ENCODE peak calls at places on chromosomes 13 and 19, in eight cellular contexts. M, L, S, V, I, P, Z and Q are unnamed samples.

GRCh38 chr19:340620-341385 is 3.8 kb downstream of the MIER2 start:
- DNase-seq in Z (no peak), V (no peak), M (no peak), S (no peak), I (no peak), L (no peak), P (no peak), Q (no peak)

GRCh38 chr19:2469102-2469914 is 6.6 kb upstream of the GADD45B start:
- DNase-seq in P (peak; percentile 84), Z (no peak), L (no peak), S (peak; percentile 52), V (no peak), I (peak; percentile 78), M (peak; percentile 80), Q (no peak)

GRCh38 chr19:6223461-6224307 is 56.1 kb downstream of the MLLT1 start:
- DNase-seq in V (no peak), Z (peak; percentile 88), I (no peak), L (no peak), P (no peak), M (no peak), S (peak; percentile 70), Q (no peak)

GRCh38 chr13:81171065-81171647 is 830.2 kb upstream of the SPRY2 start:
- DNase-seq in P (peak; percentile 31), V (no peak), L (no peak), Z (no peak), S (no peak), M (peak; percentile 3), I (no peak), Q (peak; percentile 1)

GRCh38 chr13:113915786-113916329 is 52.0 kb upstream of the GAS6 start:
- DNase-seq in I (no peak), P (no peak), V (no peak), L (peak; percentile 13), Z (peak; percentile 19), S (no peak), M (no peak), Q (no peak)

GRCh38 chr19:2048104-2048958 is 2.7 kb downstream of the MKNK2 start:
- DNase-seq in V (no peak), I (no peak), P (no peak), M (no peak), L (no peak), Z (no peak), S (no peak), Q (peak; percentile 81)

GRCh38 chr19:8454218-8454617 is 9.4 kb downstream of the HNRNPM start:
- DNase-seq in Z (no peak), I (no peak), L (no peak), V (no peak), S (no peak), P (no peak), M (no peak), Q (no peak)

GRCh38 chr13:97122381-97122996 is 99.6 kb upstream of the MBNL2 start:
- DNase-seq in M (peak; percentile 85), S (no peak), V (no peak), Z (no peak), L (no peak), P (no peak), I (peak; percentile 73), Q (no peak)

GRCh38 chr19:17111766-17112165 is 36.2 kb downstream of the MYO9B start:
- DNase-seq in M (no peak), Z (no peak), I (no peak), V (no peak), L (no peak), S (no peak), P (no peak), Q (no peak)

GRCh38 chr19:18833849-18834643 is 2.3 kb downstream of the UPF1 start:
- DNase-seq in M (no peak), L (no peak), Z (no peak), S (no peak), I (no peak), P (no peak), V (no peak), Q (peak; percentile 21)

GRCh38 chr13:103931885-103932284 is 865.7 kb upstream of the SLC10A2 start:
- DNase-seq in P (no peak), Z (no peak), S (no peak), M (no peak), V (no peak), L (no peak), I (no peak), Q (no peak)

GRCh38 chr13:50616101-50616500 is 227.4 kb downstream of the DLEU7 start:
- DNase-seq in P (peak; percentile 36), Z (no peak), I (peak; percentile 51), S (no peak), L (no peak), M (no peak), V (no peak), Q (no peak)

GRCh38 chr19:17687141-17687856 is 855 bp downstream of the UNC13A start:
- DNase-seq in I (no peak), S (no peak), L (no peak), V (no peak), P (no peak), Z (no peak), M (no peak), Q (no peak)

GRCh38 chr19:37986048-37986750 is 79.2 kb downstream of the SIPA1L3 start:
- DNase-seq in I (no peak), L (no peak), P (peak; percentile 6), V (no peak), M (no peak), S (no peak), Z (no peak), Q (no peak)

GRCh38 chr13:51330741-51331140 is 8.8 kb upstream of the SERPINE3 start:
- DNase-seq in P (peak; percentile 87), V (no peak), Z (no peak), M (no peak), L (peak; percentile 54), I (no peak), S (no peak), Q (no peak)

GRCh38 chr19:45249261-45250033 is 1.6 kb upstream of the MARK4 start:
- DNase-seq in L (no peak), Z (no peak), V (no peak), I (no peak), P (no peak), M (no peak), S (no peak), Q (no peak)

GRCh38 chr19:45251452-45252354 is 632 bp downstream of the MARK4 start:
- DNase-seq in M (no peak), V (no peak), S (no peak), L (no peak), I (no peak), P (peak; percentile 27), Z (no peak), Q (no peak)

GRCh38 chr19:45250216-45250831 is 747 bp upstream of the MARK4 start:
- DNase-seq in P (no peak), V (no peak), M (no peak), I (no peak), L (no peak), S (no peak), Z (no peak), Q (no peak)

GRCh38 chr19:45253396-45254027 is 2.4 kb downstream of the MARK4 start:
- DNase-seq in M (no peak), I (peak; percentile 21), S (peak; percentile 51), V (no peak), Z (no peak), P (no peak), L (no peak), Q (no peak)

GRCh38 chr19:45250832-45251451 is at the start of gene MARK4:
- DNase-seq in M (peak; percentile 16), L (peak; percentile 41), Z (peak; percentile 51), P (peak; percentile 58), S (peak; percentile 54), V (peak; percentile 44), I (peak; percentile 34), Q (peak; percentile 73)
- TF ChIP-seq POLR2A in M (peak; percentile 52), L (no peak), Z (no peak), P (no peak), S (no peak), V (peak; percentile 27), I (no peak), Q (no peak)

GRCh38 chr19:55516878-55517620 is 19.9 kb downstream of the SBK2 start:
- DNase-seq in S (peak; percentile 93), L (peak; percentile 92), V (peak; percentile 92), P (peak; percentile 83), Z (peak; percentile 97), M (peak; percentile 87), I (peak; percentile 91), Q (peak; percentile 97)
- TF ChIP-seq POLR2A in S (no peak), L (no peak), V (peak; percentile 58), P (no peak), Z (no peak), M (no peak), I (peak; percentile 44), Q (no peak)

GRCh38 chr13:77330009-77330471 is 3.1 kb upstream of the MYCBP2 start:
- DNase-seq in M (no peak), I (no peak), Z (no peak), S (no peak), L (no peak), P (peak; percentile 58), V (no peak), Q (no peak)

GRCh38 chr13:77331421-77331820 is 4.5 kb upstream of the MYCBP2 start:
- DNase-seq in Z (no peak), P (no peak), I (no peak), M (no peak), V (no peak), L (no peak), S (no peak), Q (no peak)

GRCh38 chr13:77328819-77329132 is 1.9 kb upstream of the MYCBP2 start:
- DNase-seq in M (no peak), I (no peak), S (no peak), Z (no peak), L (no peak), P (no peak), V (no peak), Q (no peak)

GRCh38 chr13:77326905-77327604 is at the start of gene MYCBP2:
- DNase-seq in V (peak; percentile 97), Z (peak; percentile 96), M (peak; percentile 99), P (peak; percentile 100), S (peak; percentile 98), I (peak; percentile 99), L (peak; percentile 97), Q (peak; percentile 98)

DNA sequence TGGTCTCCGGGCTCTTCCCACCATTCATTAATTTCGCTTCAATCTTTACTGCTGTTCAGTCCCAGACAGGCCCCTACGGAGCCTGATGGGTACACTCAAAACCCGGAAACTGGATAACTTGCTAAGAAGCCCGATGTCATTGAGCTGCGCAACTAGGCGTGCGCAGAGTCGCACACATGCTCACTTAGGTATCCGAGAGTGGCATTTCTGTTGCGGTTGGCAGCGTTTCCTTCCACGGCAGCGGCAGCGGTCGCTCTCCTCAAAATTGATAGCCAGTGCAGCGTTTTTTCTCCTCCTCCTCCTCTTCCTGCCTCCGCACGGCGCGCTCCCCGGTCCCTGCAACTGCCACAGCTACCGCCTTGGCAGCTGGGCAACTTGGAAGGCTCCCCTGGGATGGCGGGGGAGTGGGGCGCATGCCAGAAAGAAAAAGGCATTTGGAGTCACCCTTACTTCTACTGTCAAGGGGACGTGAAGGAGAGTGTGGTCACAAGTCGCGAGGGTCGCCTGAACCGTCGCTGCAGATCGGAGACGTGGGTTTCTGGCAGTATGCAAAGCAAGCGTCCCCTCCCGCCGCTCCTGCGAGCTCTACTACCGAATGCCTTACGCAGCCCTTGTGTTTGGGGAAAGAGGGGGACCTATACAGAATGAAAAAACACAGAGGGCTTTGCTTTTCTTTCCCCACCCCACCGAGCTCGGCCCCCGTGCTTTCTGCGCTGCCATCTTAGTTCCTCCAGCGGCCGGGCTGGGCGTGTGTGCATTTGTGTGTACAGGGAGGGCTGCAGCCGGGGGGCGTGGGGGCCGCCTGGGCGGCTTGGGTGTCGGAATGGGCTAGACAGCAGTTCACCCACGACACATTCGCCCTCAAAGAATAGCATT is 2.5 kb upstream of the MYCBP2 start:
- DNase-seq in Z (peak; percentile 83), M (peak; percentile 95), I (peak; percentile 96), P (peak; percentile 100), S (peak; percentile 87), L (peak; percentile 75), V (peak; percentile 80), Q (peak; percentile 92)
- TF ChIP-seq POLR2A in Z (no peak), M (peak; percentile 79), I (no peak), P (peak; percentile 90), S (peak; percentile 73), L (no peak), V (peak; percentile 36), Q (peak; percentile 81)

GRCh38 chr19:13838943-13839192 is 38.1 kb upstream of the NANOS3 start:
- DNase-seq in I (no peak), S (no peak), V (no peak), M (no peak), Z (no peak), P (peak; percentile 96), L (no peak), Q (peak; percentile 83)
- TF ChIP-seq POLR2A in I (peak; percentile 90), S (peak; percentile 46), V (peak; percentile 45), M (no peak), Z (no peak), P (no peak), L (no peak), Q (peak; percentile 79)